ENCODE peak calls at places on chromosomes 11 and 22, in eight cellular contexts. One of them, this sample, is unnamed.

GRCh38 chr11:6353367-6353987 is 33.2 kb upstream of the CAVIN3 start:
- DNase-seq in cardiac fibroblast: peak
- DNase-seq in endothelial cell of umbilical vein: peak
- DNase-seq in retina: peak
- DNase-seq in activated T-helper 1 cell treated with anti-CD3 and anti-CD28 coated beads, Interleukin-12 subunit alpha, Interleukin-12 subunit beta, Interleukin-2, Interleukin-4 antibody, amounts not matched to agents 30 ng/mL and 10 ng/mL and 1 ng/mL, durations not matched to agents 14 hours and 24 hours and 36 hours: peak
- DNase-seq in progenitor cell of endocrine pancreas: peak
- DNase-seq in NCI-H774: peak
- DNase-seq in activated T-cell treated with anti-CD3 and anti-CD28 coated beads, Interleukin-2, amount 50 U/mL, for 1 hour: peak
- DNase-seq in this sample: peak

GRCh38 chr11:1309498-1310314 is at the start of gene TOLLIP:
- DNase-seq in cardiac fibroblast: peak
- DNase-seq in endothelial cell of umbilical vein: peak
- DNase-seq in retina: peak
- DNase-seq in activated T-helper 1 cell treated with anti-CD3 and anti-CD28 coated beads, Interleukin-12 subunit alpha, Interleukin-12 subunit beta, Interleukin-2, Interleukin-4 antibody, amounts not matched to agents 30 ng/mL and 10 ng/mL and 1 ng/mL, durations not matched to agents 14 hours and 24 hours and 36 hours: peak
- DNase-seq in progenitor cell of endocrine pancreas: peak
- DNase-seq in NCI-H774: peak
- DNase-seq in activated T-cell treated with anti-CD3 and anti-CD28 coated beads, Interleukin-2, amount 50 U/mL, for 1 hour: peak
- DNase-seq in this sample: peak

GRCh38 chr22:23591846-23592245 is 11.8 kb upstream of the IGLL1 start:
- DNase-seq in cardiac fibroblast: no peak
- DNase-seq in endothelial cell of umbilical vein: no peak
- DNase-seq in retina: no peak
- DNase-seq in activated T-helper 1 cell treated with anti-CD3 and anti-CD28 coated beads, Interleukin-12 subunit alpha, Interleukin-12 subunit beta, Interleukin-2, Interleukin-4 antibody, amounts not matched to agents 30 ng/mL and 10 ng/mL and 1 ng/mL, durations not matched to agents 14 hours and 24 hours and 36 hours: no peak
- DNase-seq in progenitor cell of endocrine pancreas: no peak
- DNase-seq in NCI-H774: no peak
- DNase-seq in activated T-cell treated with anti-CD3 and anti-CD28 coated beads, Interleukin-2, amount 50 U/mL, for 1 hour: no peak
- DNase-seq in this sample: no peak

GRCh38 chr11:11747570-11747969 is 94.2 kb upstream of the USP47 start:
- DNase-seq in cardiac fibroblast: no peak
- DNase-seq in endothelial cell of umbilical vein: no peak
- DNase-seq in retina: no peak
- DNase-seq in activated T-helper 1 cell treated with anti-CD3 and anti-CD28 coated beads, Interleukin-12 subunit alpha, Interleukin-12 subunit beta, Interleukin-2, Interleukin-4 antibody, amounts not matched to agents 30 ng/mL and 10 ng/mL and 1 ng/mL, durations not matched to agents 14 hours and 24 hours and 36 hours: no peak
- DNase-seq in progenitor cell of endocrine pancreas: no peak
- DNase-seq in NCI-H774: no peak
- DNase-seq in activated T-cell treated with anti-CD3 and anti-CD28 coated beads, Interleukin-2, amount 50 U/mL, for 1 hour: no peak
- DNase-seq in this sample: no peak

GRCh38 chr11:114088216-114088615 is 28.7 kb downstream of the ZBTB16 start:
- DNase-seq in cardiac fibroblast: no peak
- DNase-seq in endothelial cell of umbilical vein: no peak
- DNase-seq in retina: no peak
- DNase-seq in activated T-helper 1 cell treated with anti-CD3 and anti-CD28 coated beads, Interleukin-12 subunit alpha, Interleukin-12 subunit beta, Interleukin-2, Interleukin-4 antibody, amounts not matched to agents 30 ng/mL and 10 ng/mL and 1 ng/mL, durations not matched to agents 14 hours and 24 hours and 36 hours: no peak
- DNase-seq in progenitor cell of endocrine pancreas: no peak
- DNase-seq in NCI-H774: no peak
- DNase-seq in activated T-cell treated with anti-CD3 and anti-CD28 coated beads, Interleukin-2, amount 50 U/mL, for 1 hour: no peak
- DNase-seq in this sample: no peak

GRCh38 chr22:50034126-50035081 is 21.8 kb upstream of the IL17REL start:
- DNase-seq in cardiac fibroblast: no peak
- DNase-seq in endothelial cell of umbilical vein: no peak
- DNase-seq in retina: no peak
- DNase-seq in activated T-helper 1 cell treated with anti-CD3 and anti-CD28 coated beads, Interleukin-12 subunit alpha, Interleukin-12 subunit beta, Interleukin-2, Interleukin-4 antibody, amounts not matched to agents 30 ng/mL and 10 ng/mL and 1 ng/mL, durations not matched to agents 14 hours and 24 hours and 36 hours: no peak
- DNase-seq in progenitor cell of endocrine pancreas: no peak
- DNase-seq in NCI-H774: no peak
- DNase-seq in activated T-cell treated with anti-CD3 and anti-CD28 coated beads, Interleukin-2, amount 50 U/mL, for 1 hour: no peak
- DNase-seq in this sample: no peak

GRCh38 chr11:78234006-78234405 is 45.3 kb downstream of the USP35 start:
- DNase-seq in cardiac fibroblast: no peak
- DNase-seq in endothelial cell of umbilical vein: no peak
- DNase-seq in retina: no peak
- DNase-seq in activated T-helper 1 cell treated with anti-CD3 and anti-CD28 coated beads, Interleukin-12 subunit alpha, Interleukin-12 subunit beta, Interleukin-2, Interleukin-4 antibody, amounts not matched to agents 30 ng/mL and 10 ng/mL and 1 ng/mL, durations not matched to agents 14 hours and 24 hours and 36 hours: no peak
- DNase-seq in progenitor cell of endocrine pancreas: no peak
- DNase-seq in NCI-H774: no peak
- DNase-seq in activated T-cell treated with anti-CD3 and anti-CD28 coated beads, Interleukin-2, amount 50 U/mL, for 1 hour: no peak
- DNase-seq in this sample: no peak

GRCh38 chr11:15585587-15586331 is 471.0 kb downstream of the INSC start:
- DNase-seq in cardiac fibroblast: no peak
- DNase-seq in endothelial cell of umbilical vein: no peak
- DNase-seq in retina: no peak
- DNase-seq in activated T-helper 1 cell treated with anti-CD3 and anti-CD28 coated beads, Interleukin-12 subunit alpha, Interleukin-12 subunit beta, Interleukin-2, Interleukin-4 antibody, amounts not matched to agents 30 ng/mL and 10 ng/mL and 1 ng/mL, durations not matched to agents 14 hours and 24 hours and 36 hours: no peak
- DNase-seq in progenitor cell of endocrine pancreas: no peak
- DNase-seq in NCI-H774: no peak
- DNase-seq in activated T-cell treated with anti-CD3 and anti-CD28 coated beads, Interleukin-2, amount 50 U/mL, for 1 hour: no peak
- DNase-seq in this sample: no peak

GRCh38 chr11:134063991-134064747 is 4.7 kb upstream of the JAM3 start:
- DNase-seq in cardiac fibroblast: no peak
- DNase-seq in endothelial cell of umbilical vein: no peak
- DNase-seq in retina: no peak
- DNase-seq in activated T-helper 1 cell treated with anti-CD3 and anti-CD28 coated beads, Interleukin-12 subunit alpha, Interleukin-12 subunit beta, Interleukin-2, Interleukin-4 antibody, amounts not matched to agents 30 ng/mL and 10 ng/mL and 1 ng/mL, durations not matched to agents 14 hours and 24 hours and 36 hours: no peak
- DNase-seq in progenitor cell of endocrine pancreas: no peak
- DNase-seq in NCI-H774: peak
- DNase-seq in activated T-cell treated with anti-CD3 and anti-CD28 coated beads, Interleukin-2, amount 50 U/mL, for 1 hour: no peak
- DNase-seq in this sample: no peak

GRCh38 chr11:10602945-10603344 is 34.5 kb upstream of the LYVE1 start:
- DNase-seq in cardiac fibroblast: no peak
- DNase-seq in endothelial cell of umbilical vein: no peak
- DNase-seq in retina: no peak
- DNase-seq in activated T-helper 1 cell treated with anti-CD3 and anti-CD28 coated beads, Interleukin-12 subunit alpha, Interleukin-12 subunit beta, Interleukin-2, Interleukin-4 antibody, amounts not matched to agents 30 ng/mL and 10 ng/mL and 1 ng/mL, durations not matched to agents 14 hours and 24 hours and 36 hours: no peak
- DNase-seq in progenitor cell of endocrine pancreas: no peak
- DNase-seq in NCI-H774: no peak
- DNase-seq in activated T-cell treated with anti-CD3 and anti-CD28 coated beads, Interleukin-2, amount 50 U/mL, for 1 hour: no peak
- DNase-seq in this sample: no peak

GRCh38 chr11:72127923-72128322 is 7.6 kb upstream of the FOLR3 start:
- DNase-seq in cardiac fibroblast: no peak
- DNase-seq in endothelial cell of umbilical vein: no peak
- DNase-seq in retina: no peak
- DNase-seq in activated T-helper 1 cell treated with anti-CD3 and anti-CD28 coated beads, Interleukin-12 subunit alpha, Interleukin-12 subunit beta, Interleukin-2, Interleukin-4 antibody, amounts not matched to agents 30 ng/mL and 10 ng/mL and 1 ng/mL, durations not matched to agents 14 hours and 24 hours and 36 hours: no peak
- DNase-seq in progenitor cell of endocrine pancreas: no peak
- DNase-seq in NCI-H774: no peak
- DNase-seq in activated T-cell treated with anti-CD3 and anti-CD28 coated beads, Interleukin-2, amount 50 U/mL, for 1 hour: no peak
- DNase-seq in this sample: no peak

GRCh38 chr11:35623708-35624168 is 5.5 kb downstream of the FJX1 start:
- DNase-seq in cardiac fibroblast: peak
- DNase-seq in endothelial cell of umbilical vein: peak
- DNase-seq in retina: no peak
- DNase-seq in activated T-helper 1 cell treated with anti-CD3 and anti-CD28 coated beads, Interleukin-12 subunit alpha, Interleukin-12 subunit beta, Interleukin-2, Interleukin-4 antibody, amounts not matched to agents 30 ng/mL and 10 ng/mL and 1 ng/mL, durations not matched to agents 14 hours and 24 hours and 36 hours: no peak
- DNase-seq in progenitor cell of endocrine pancreas: no peak
- DNase-seq in NCI-H774: no peak
- DNase-seq in activated T-cell treated with anti-CD3 and anti-CD28 coated beads, Interleukin-2, amount 50 U/mL, for 1 hour: no peak
- DNase-seq in this sample: no peak

GRCh38 chr11:44744160-44744559 is 17.4 kb downstream of the TSPAN18 start:
- DNase-seq in cardiac fibroblast: no peak
- DNase-seq in endothelial cell of umbilical vein: no peak
- DNase-seq in retina: no peak
- DNase-seq in activated T-helper 1 cell treated with anti-CD3 and anti-CD28 coated beads, Interleukin-12 subunit alpha, Interleukin-12 subunit beta, Interleukin-2, Interleukin-4 antibody, amounts not matched to agents 30 ng/mL and 10 ng/mL and 1 ng/mL, durations not matched to agents 14 hours and 24 hours and 36 hours: no peak
- DNase-seq in progenitor cell of endocrine pancreas: no peak
- DNase-seq in NCI-H774: no peak
- DNase-seq in activated T-cell treated with anti-CD3 and anti-CD28 coated beads, Interleukin-2, amount 50 U/mL, for 1 hour: no peak
- DNase-seq in this sample: no peak

GRCh38 chr11:101436511-101437142 is 147.2 kb downstream of the TRPC6 start:
- DNase-seq in cardiac fibroblast: peak
- DNase-seq in endothelial cell of umbilical vein: peak
- DNase-seq in retina: peak
- DNase-seq in activated T-helper 1 cell treated with anti-CD3 and anti-CD28 coated beads, Interleukin-12 subunit alpha, Interleukin-12 subunit beta, Interleukin-2, Interleukin-4 antibody, amounts not matched to agents 30 ng/mL and 10 ng/mL and 1 ng/mL, durations not matched to agents 14 hours and 24 hours and 36 hours: no peak
- DNase-seq in progenitor cell of endocrine pancreas: peak
- DNase-seq in NCI-H774: peak
- DNase-seq in activated T-cell treated with anti-CD3 and anti-CD28 coated beads, Interleukin-2, amount 50 U/mL, for 1 hour: no peak
- DNase-seq in this sample: peak

GRCh38 chr11:10405858-10406592 is 49.0 kb upstream of the AMPD3 start:
- DNase-seq in cardiac fibroblast: peak
- DNase-seq in endothelial cell of umbilical vein: peak
- DNase-seq in retina: peak
- DNase-seq in activated T-helper 1 cell treated with anti-CD3 and anti-CD28 coated beads, Interleukin-12 subunit alpha, Interleukin-12 subunit beta, Interleukin-2, Interleukin-4 antibody, amounts not matched to agents 30 ng/mL and 10 ng/mL and 1 ng/mL, durations not matched to agents 14 hours and 24 hours and 36 hours: peak
- DNase-seq in progenitor cell of endocrine pancreas: peak
- DNase-seq in NCI-H774: peak
- DNase-seq in activated T-cell treated with anti-CD3 and anti-CD28 coated beads, Interleukin-2, amount 50 U/mL, for 1 hour: peak
- DNase-seq in this sample: peak

GRCh38 chr11:60840711-60841430 is 1.0 kb upstream of the CCDC86 start:
- DNase-seq in cardiac fibroblast: peak
- DNase-seq in endothelial cell of umbilical vein: peak
- DNase-seq in retina: no peak
- DNase-seq in activated T-helper 1 cell treated with anti-CD3 and anti-CD28 coated beads, Interleukin-12 subunit alpha, Interleukin-12 subunit beta, Interleukin-2, Interleukin-4 antibody, amounts not matched to agents 30 ng/mL and 10 ng/mL and 1 ng/mL, durations not matched to agents 14 hours and 24 hours and 36 hours: no peak
- DNase-seq in progenitor cell of endocrine pancreas: no peak
- DNase-seq in NCI-H774: no peak
- DNase-seq in activated T-cell treated with anti-CD3 and anti-CD28 coated beads, Interleukin-2, amount 50 U/mL, for 1 hour: no peak
- DNase-seq in this sample: no peak

GRCh38 chr11:71237853-71238252 is 14.5 kb downstream of the SHANK2 start:
- DNase-seq in cardiac fibroblast: no peak
- DNase-seq in endothelial cell of umbilical vein: no peak
- DNase-seq in retina: no peak
- DNase-seq in activated T-helper 1 cell treated with anti-CD3 and anti-CD28 coated beads, Interleukin-12 subunit alpha, Interleukin-12 subunit beta, Interleukin-2, Interleukin-4 antibody, amounts not matched to agents 30 ng/mL and 10 ng/mL and 1 ng/mL, durations not matched to agents 14 hours and 24 hours and 36 hours: no peak
- DNase-seq in progenitor cell of endocrine pancreas: no peak
- DNase-seq in NCI-H774: no peak
- DNase-seq in activated T-cell treated with anti-CD3 and anti-CD28 coated beads, Interleukin-2, amount 50 U/mL, for 1 hour: no peak
- DNase-seq in this sample: no peak

This sample was measured in neural progenitor cell.